ENCODE peak calls at places on chromosomes 11 and 22, in four cellular contexts. Z, F, M and U are unnamed samples.

GRCh38 chr11:119363874-119364590 is 17.5 kb downstream of the USP2 start:
- DNase-seq in Z (no peak), F (peak; percentile 57), M (no peak), U (peak; percentile 12)

GRCh38 chr22:22082960-22083359 is 100.4 kb upstream of the TOP3B start:
- DNase-seq in Z (no peak), F (no peak), M (no peak), U (no peak)

GRCh38 chr11:962743-963142 is 37.1 kb downstream of the AP2A2 start:
- DNase-seq in Z (no peak), F (no peak), M (no peak), U (no peak)

GRCh38 chr11:15468471-15468870 is 353.7 kb downstream of the INSC start:
- DNase-seq in Z (no peak), F (peak; percentile 36), M (no peak), U (no peak)

GRCh38 chr11:18772211-18772610 is 19.4 kb downstream of the PTPN5 start:
- DNase-seq in Z (no peak), F (no peak), M (no peak), U (no peak)

GRCh38 chr11:35796542-35796941 is 134.0 kb downstream of the TRIM44 start:
- DNase-seq in Z (no peak), F (peak; percentile 94), M (no peak), U (no peak)

GRCh38 chr22:20424937-20425587 is 12.6 kb downstream of the SCARF2 start:
- DNase-seq in Z (no peak), F (peak; percentile 34), M (no peak), U (no peak)

GRCh38 chr22:48820481-48821345 is 1007.0 kb downstream of the BRD1 start:
- DNase-seq in Z (no peak), F (no peak), M (no peak), U (no peak)

GRCh38 chr11:43984519-43985385 is 42.3 kb downstream of the C11orf96 start:
- DNase-seq in Z (no peak), F (no peak), M (no peak), U (no peak)

GRCh38 chr11:69156218-69156639 is 494 bp downstream of the SMIM38 start:
- DNase-seq in Z (no peak), F (no peak), M (no peak), U (no peak)

GRCh38 chr11:47409440-47410403 is 1.3 kb downstream of the SLC39A13 start:
- DNase-seq in Z (no peak), F (peak; percentile 71), M (no peak), U (no peak)

GRCh38 chr11:9972917-9973504 is 309.1 kb downstream of the SWAP70 start:
- DNase-seq in Z (peak; percentile 71), F (peak; percentile 68), M (no peak), U (no peak)